ENCODE peak calls at places on chromosomes 4 and X, in six cellular contexts. One of them, this sample, is unnamed.

GRCh38 chr4:73440653-73441052 is 4.6 kb downstream of the AFP start:
- DNase-seq in A549: no peak
- DNase-seq in WTC11: no peak
- DNase-seq in GM12878: no peak
- DNase-seq in K562: no peak
- DNase-seq in HCT116: no peak
- DNase-seq in this sample: no peak

GRCh38 chr4:88457307-88458090 is 580 bp downstream of the HERC5 start:
- DNase-seq in A549: no peak
- DNase-seq in WTC11: peak; percentile 64
- DNase-seq in GM12878: no peak
- DNase-seq in K562: no peak
- DNase-seq in HCT116: peak; percentile 6
- DNase-seq in this sample: peak; percentile 68

GRCh38 chr4:98334461-98334860 is 73.3 kb downstream of the RAP1GDS1 start:
- DNase-seq in A549: no peak
- DNase-seq in WTC11: no peak
- DNase-seq in GM12878: no peak
- DNase-seq in K562: no peak
- DNase-seq in HCT116: no peak
- DNase-seq in this sample: no peak

GRCh38 chr4:81498046-81498445 is 26.3 kb upstream of the RASGEF1B start:
- DNase-seq in A549: no peak
- DNase-seq in WTC11: no peak
- DNase-seq in GM12878: no peak
- DNase-seq in K562: no peak
- DNase-seq in HCT116: no peak
- DNase-seq in this sample: no peak

GRCh38 chr4:16717266-16717970 is 181.0 kb downstream of the LDB2 start:
- DNase-seq in A549: no peak
- DNase-seq in WTC11: no peak
- DNase-seq in GM12878: no peak
- DNase-seq in K562: no peak
- DNase-seq in HCT116: no peak
- DNase-seq in this sample: no peak

GRCh38 chrX:83934220-83934619 is 73.3 kb downstream of the CYLC1 start:
- DNase-seq in A549: peak; percentile 0
- DNase-seq in WTC11: no peak
- DNase-seq in GM12878: no peak
- DNase-seq in K562: no peak
- DNase-seq in HCT116: no peak
- DNase-seq in this sample: no peak

GRCh38 chrX:145190801-145191389 is 56.4 kb upstream of the SPANXN1 start:
- DNase-seq in A549: peak; percentile 11
- DNase-seq in WTC11: no peak
- DNase-seq in GM12878: no peak
- DNase-seq in K562: peak; percentile 5
- DNase-seq in HCT116: no peak
- DNase-seq in this sample: peak; percentile 17

GRCh38 chr4:164212134-164212533 is 541.8 kb upstream of the SMIM31 start:
- DNase-seq in A549: no peak
- DNase-seq in WTC11: no peak
- DNase-seq in GM12878: no peak
- DNase-seq in K562: no peak
- DNase-seq in HCT116: no peak
- DNase-seq in this sample: no peak

GRCh38 chrX:81259714-81260395 is 58.0 kb downstream of the SH3BGRL start:
- DNase-seq in A549: no peak
- DNase-seq in WTC11: no peak
- DNase-seq in GM12878: no peak
- DNase-seq in K562: no peak
- DNase-seq in HCT116: no peak
- DNase-seq in this sample: no peak

GRCh38 chr4:20698382-20698781 is 1.9 kb upstream of the PACRGL start:
- DNase-seq in A549: no peak
- DNase-seq in WTC11: no peak
- DNase-seq in GM12878: no peak
- DNase-seq in K562: no peak
- DNase-seq in HCT116: no peak
- DNase-seq in this sample: peak; percentile 83

GRCh38 chrX:41906515-41907165 is 16.7 kb downstream of the CASK start:
- DNase-seq in A549: peak; percentile 1
- DNase-seq in WTC11: no peak
- DNase-seq in GM12878: no peak
- DNase-seq in K562: no peak
- DNase-seq in HCT116: peak; percentile 52
- DNase-seq in this sample: no peak

GRCh38 chr4:134906404-134907023 is 704.9 kb upstream of the PABPC4L start:
- DNase-seq in A549: peak; percentile 10
- DNase-seq in WTC11: no peak
- DNase-seq in GM12878: no peak
- DNase-seq in K562: no peak
- DNase-seq in HCT116: no peak
- DNase-seq in this sample: peak; percentile 16

GRCh38 chrX:84724576-84724975 is 222.3 kb upstream of the HDX start:
- DNase-seq in A549: no peak
- DNase-seq in WTC11: no peak
- DNase-seq in GM12878: no peak
- DNase-seq in K562: no peak
- DNase-seq in HCT116: no peak
- DNase-seq in this sample: no peak

GRCh38 chrX:131057706-131058105 is 440 bp upstream of the ARHGAP36 start:
- DNase-seq in A549: no peak
- DNase-seq in WTC11: no peak
- DNase-seq in GM12878: no peak
- DNase-seq in K562: no peak
- DNase-seq in HCT116: no peak
- DNase-seq in this sample: no peak

GRCh38 chr4:80206111-80206510 is 8.8 kb downstream of the PRDM8 start:
- DNase-seq in A549: no peak
- DNase-seq in WTC11: no peak
- DNase-seq in GM12878: no peak
- DNase-seq in K562: no peak
- DNase-seq in HCT116: no peak
- DNase-seq in this sample: no peak

GRCh38 chrX:28229217-28229616 is 248.0 kb upstream of the DCAF8L1 start:
- DNase-seq in A549: no peak
- DNase-seq in WTC11: no peak
- DNase-seq in GM12878: no peak
- DNase-seq in K562: no peak
- DNase-seq in HCT116: no peak
- DNase-seq in this sample: no peak

GRCh38 chrX:49879656-49880277 is 483 bp downstream of the USP27X start:
- DNase-seq in A549: no peak
- DNase-seq in WTC11: no peak
- DNase-seq in GM12878: no peak
- DNase-seq in K562: no peak
- DNase-seq in HCT116: no peak
- DNase-seq in this sample: no peak

GRCh38 chr4:182190306-182190705 is 52.9 kb upstream of the TENM3 start:
- DNase-seq in A549: no peak
- DNase-seq in WTC11: no peak
- DNase-seq in GM12878: no peak
- DNase-seq in K562: no peak
- DNase-seq in HCT116: no peak
- DNase-seq in this sample: no peak

GRCh38 chr4:183798921-183799307 is 106.2 kb upstream of the STOX2 start:
- DNase-seq in A549: no peak
- DNase-seq in WTC11: no peak
- DNase-seq in GM12878: no peak
- DNase-seq in K562: no peak
- DNase-seq in HCT116: no peak
- DNase-seq in this sample: peak; percentile 12

GRCh38 chr4:183797445-183798248 is 107.5 kb upstream of the STOX2 start:
- DNase-seq in A549: peak; percentile 45
- DNase-seq in WTC11: peak; percentile 60
- DNase-seq in GM12878: no peak
- DNase-seq in K562: no peak
- DNase-seq in HCT116: no peak
- DNase-seq in this sample: peak; percentile 33

GRCh38 chr4:183801460-183802168 is 103.5 kb upstream of the STOX2 start:
- DNase-seq in A549: no peak
- DNase-seq in WTC11: no peak
- DNase-seq in GM12878: no peak
- DNase-seq in K562: no peak
- DNase-seq in HCT116: no peak
- DNase-seq in this sample: no peak

GRCh38 chr4:183798249-183798920 is 106.7 kb upstream of the STOX2 start:
- DNase-seq in A549: no peak
- DNase-seq in WTC11: peak; percentile 35
- DNase-seq in GM12878: no peak
- DNase-seq in K562: no peak
- DNase-seq in HCT116: no peak
- DNase-seq in this sample: peak; percentile 8

DNA sequence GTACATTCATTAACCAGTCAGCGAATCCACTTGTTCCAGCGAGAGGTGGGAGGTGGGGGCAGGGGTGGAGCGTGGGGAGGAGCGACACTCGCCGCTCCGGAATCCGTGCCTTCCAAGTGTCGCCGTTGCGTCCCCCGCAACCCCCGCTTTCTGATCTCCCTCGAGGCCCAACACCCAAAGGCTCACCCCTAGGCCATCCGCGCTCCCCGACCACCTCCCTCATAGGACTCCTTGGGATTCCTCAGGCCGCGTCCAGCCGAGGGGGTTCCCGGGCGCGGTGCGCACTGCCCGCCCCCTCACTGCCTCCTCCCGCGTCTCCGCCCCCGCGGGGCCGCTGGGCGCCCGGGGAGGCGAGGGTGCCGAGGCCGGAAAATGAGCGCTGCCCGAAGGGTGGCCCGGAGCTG is 108.1 kb upstream of the STOX2 start:
- DNase-seq in A549: peak; percentile 50
- DNase-seq in WTC11: peak; percentile 30
- DNase-seq in GM12878: no peak
- DNase-seq in K562: no peak
- DNase-seq in HCT116: no peak
- DNase-seq in this sample: no peak
- TF ChIP-seq MAX in A549: no peak
- TF ChIP-seq MAX in WTC11: no peak
- TF ChIP-seq MAX in GM12878: no peak
- TF ChIP-seq MAX in K562: no peak
- TF ChIP-seq MAX in HCT116: no peak
- TF ChIP-seq MAX in this sample: no peak

GRCh38 chr4:166021617-166022016 is 148.6 kb downstream of the TLL1 start:
- DNase-seq in A549: no peak
- DNase-seq in WTC11: no peak
- DNase-seq in GM12878: no peak
- DNase-seq in K562: no peak
- DNase-seq in HCT116: no peak
- DNase-seq in this sample: no peak
- TF ChIP-seq MAX in A549: no peak
- TF ChIP-seq MAX in WTC11: no peak
- TF ChIP-seq MAX in GM12878: no peak
- TF ChIP-seq MAX in K562: no peak
- TF ChIP-seq MAX in HCT116: no peak
- TF ChIP-seq MAX in this sample: no peak

GRCh38 chr4:86960557-86960959 is 25.7 kb downstream of the AFF1 start:
- DNase-seq in A549: no peak
- DNase-seq in WTC11: no peak
- DNase-seq in GM12878: no peak
- DNase-seq in K562: no peak
- DNase-seq in HCT116: no peak
- DNase-seq in this sample: peak; percentile 30

GRCh38 chr4:86963697-86964096 is 28.9 kb downstream of the AFF1 start:
- DNase-seq in A549: peak; percentile 78
- DNase-seq in WTC11: no peak
- DNase-seq in GM12878: no peak
- DNase-seq in K562: no peak
- DNase-seq in HCT116: peak; percentile 50
- DNase-seq in this sample: no peak

GRCh38 chr4:86961103-86961502 is 26.3 kb downstream of the AFF1 start:
- DNase-seq in A549: no peak
- DNase-seq in WTC11: no peak
- DNase-seq in GM12878: no peak
- DNase-seq in K562: no peak
- DNase-seq in HCT116: no peak
- DNase-seq in this sample: peak; percentile 74

GRCh38 chr4:86959588-86960500 is 25.0 kb downstream of the AFF1 start:
- DNase-seq in A549: no peak
- DNase-seq in WTC11: peak; percentile 56
- DNase-seq in GM12878: no peak
- DNase-seq in K562: no peak
- DNase-seq in HCT116: no peak
- DNase-seq in this sample: peak; percentile 37

GRCh38 chr4:86961605-86962295 is 26.9 kb downstream of the AFF1 start:
- DNase-seq in A549: peak; percentile 11
- DNase-seq in WTC11: no peak
- DNase-seq in GM12878: peak; percentile 85
- DNase-seq in K562: peak; percentile 35
- DNase-seq in HCT116: no peak
- DNase-seq in this sample: peak; percentile 92
- TF ChIP-seq MAX in A549: no peak
- TF ChIP-seq MAX in WTC11: no peak
- TF ChIP-seq MAX in GM12878: no peak
- TF ChIP-seq MAX in K562: no peak
- TF ChIP-seq MAX in HCT116: no peak
- TF ChIP-seq MAX in this sample: peak; percentile 60

DNA sequence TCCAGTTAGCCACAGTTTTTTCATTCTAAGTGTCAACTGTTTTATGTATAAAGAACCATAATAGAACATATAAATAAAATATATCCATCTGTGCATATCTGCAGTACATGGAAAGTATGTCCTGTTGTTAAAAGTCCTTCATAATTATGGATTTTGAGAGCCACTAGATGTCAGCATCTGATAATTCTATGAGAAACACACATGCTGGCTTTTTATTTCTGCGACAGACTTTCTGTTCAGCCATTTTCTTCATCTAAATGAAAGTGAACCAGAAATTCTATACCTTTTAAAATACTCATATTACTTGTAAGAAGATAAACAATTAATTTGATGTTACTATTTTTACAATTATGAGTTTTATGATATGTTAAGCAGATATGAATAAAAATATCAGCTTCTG is 251.4 kb downstream of the GPM6A start:
- DNase-seq in A549: peak; percentile 41
- DNase-seq in WTC11: no peak
- DNase-seq in GM12878: no peak
- DNase-seq in K562: no peak
- DNase-seq in HCT116: peak; percentile 32
- DNase-seq in this sample: peak; percentile 26
- TF ChIP-seq MAX in A549: no peak
- TF ChIP-seq MAX in WTC11: no peak
- TF ChIP-seq MAX in GM12878: no peak
- TF ChIP-seq MAX in K562: no peak
- TF ChIP-seq MAX in HCT116: no peak
- TF ChIP-seq MAX in this sample: no peak

DNA sequence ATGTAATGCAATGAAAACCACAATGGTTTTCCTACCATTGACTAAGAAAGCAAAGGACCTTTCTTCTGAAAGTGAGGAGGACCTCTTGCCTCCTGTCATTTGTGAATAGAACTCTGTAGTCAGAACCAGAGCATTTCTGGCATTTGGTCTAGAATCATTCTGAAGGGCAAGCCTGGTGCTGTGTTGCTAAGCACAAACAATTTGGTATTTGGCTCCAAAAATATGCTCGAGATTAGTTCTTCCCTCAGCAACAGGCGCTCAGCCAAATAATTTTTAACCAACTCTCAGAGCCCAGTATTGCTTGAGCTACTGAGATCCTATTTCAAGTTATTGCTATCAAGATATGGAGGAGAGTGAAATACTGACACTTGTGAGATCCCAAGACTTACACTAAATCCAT is 71.0 kb downstream of the SNCA start:
- DNase-seq in A549: no peak
- DNase-seq in WTC11: no peak
- DNase-seq in GM12878: no peak
- DNase-seq in K562: no peak
- DNase-seq in HCT116: no peak
- DNase-seq in this sample: no peak
- TF ChIP-seq MAX in A549: no peak
- TF ChIP-seq MAX in WTC11: no peak
- TF ChIP-seq MAX in GM12878: no peak
- TF ChIP-seq MAX in K562: no peak
- TF ChIP-seq MAX in HCT116: no peak
- TF ChIP-seq MAX in this sample: no peak

This sample was measured in NB4.